ENCODE peak calls at places on chromosomes 13 and 19, in eight cellular contexts. B, I, C, T, J, L, E and H are unnamed samples.

GRCh38 chr13:53151692-53152421 is 123.2 kb downstream of the OLFM4 start:
- DNase-seq in T (peak; percentile 51), J (peak; percentile 82), L (no peak), C (peak; percentile 40), I (no peak), E (no peak), B (no peak), H (peak; percentile 92)

GRCh38 chr19:15297416-15298224 is 34.7 kb downstream of the BRD4 start:
- DNase-seq in C (peak; percentile 66), J (no peak), I (no peak), T (no peak), L (no peak), E (no peak), B (no peak), H (no peak)

GRCh38 chr13:100518394-100519062 is 70.1 kb downstream of the GGACT start:
- DNase-seq in C (no peak), I (no peak), T (no peak), L (no peak), E (no peak), B (no peak), J (no peak), H (no peak)

GRCh38 chr13:30551194-30551593 is 66.5 kb upstream of the USPL1 start:
- DNase-seq in E (no peak), L (no peak), B (no peak), C (peak; percentile 58), J (no peak), T (no peak), I (no peak), H (peak; percentile 85)

GRCh38 chr13:106129993-106130392 is 405.5 kb downstream of the EFNB2 start:
- DNase-seq in T (no peak), C (no peak), J (no peak), B (no peak), E (no peak), I (no peak), L (no peak), H (no peak)

GRCh38 chr13:32650705-32651311 is 64.6 kb downstream of the PDS5B start:
- DNase-seq in T (peak; percentile 59), E (no peak), C (peak; percentile 70), J (peak; percentile 33), L (no peak), I (no peak), B (no peak), H (peak; percentile 83)

GRCh38 chr19:15631817-15632216 is 8.9 kb upstream of the CYP4F3 start:
- DNase-seq in B (no peak), C (peak; percentile 48), I (no peak), E (no peak), L (no peak), J (no peak), T (no peak), H (peak; percentile 69)

GRCh38 chr13:35621989-35622388 is 145.5 kb upstream of the MAB21L1 start:
- DNase-seq in L (no peak), I (no peak), C (peak; percentile 72), B (no peak), E (no peak), T (no peak), J (no peak), H (no peak)

GRCh38 chr19:5356428-5356827 is 15.8 kb upstream of the PTPRS start:
- DNase-seq in I (no peak), C (peak; percentile 33), B (no peak), T (no peak), J (no peak), E (no peak), L (no peak), H (no peak)

GRCh38 chr13:59422646-59423045 is 741.1 kb downstream of the DIAPH3 start:
- DNase-seq in L (no peak), T (no peak), C (peak; percentile 6), E (no peak), B (no peak), I (no peak), J (no peak), H (no peak)

GRCh38 chr19:47047931-47048399 is 459 bp downstream of the TMEM160 start:
- DNase-seq in B (peak; percentile 83), L (peak; percentile 86), J (peak; percentile 76), C (peak; percentile 94), E (no peak), I (peak; percentile 55), T (peak; percentile 84), H (peak; percentile 86)

GRCh38 chr13:113792236-113792770 is 33.3 kb downstream of the TMEM255B start:
- DNase-seq in B (no peak), C (no peak), L (no peak), I (no peak), E (no peak), J (no peak), T (no peak), H (no peak)

GRCh38 chr13:32200741-32201140 is 114.4 kb downstream of the ZAR1L start:
- DNase-seq in J (no peak), L (no peak), I (no peak), B (no peak), E (no peak), T (no peak), C (no peak), H (no peak)

DNA sequence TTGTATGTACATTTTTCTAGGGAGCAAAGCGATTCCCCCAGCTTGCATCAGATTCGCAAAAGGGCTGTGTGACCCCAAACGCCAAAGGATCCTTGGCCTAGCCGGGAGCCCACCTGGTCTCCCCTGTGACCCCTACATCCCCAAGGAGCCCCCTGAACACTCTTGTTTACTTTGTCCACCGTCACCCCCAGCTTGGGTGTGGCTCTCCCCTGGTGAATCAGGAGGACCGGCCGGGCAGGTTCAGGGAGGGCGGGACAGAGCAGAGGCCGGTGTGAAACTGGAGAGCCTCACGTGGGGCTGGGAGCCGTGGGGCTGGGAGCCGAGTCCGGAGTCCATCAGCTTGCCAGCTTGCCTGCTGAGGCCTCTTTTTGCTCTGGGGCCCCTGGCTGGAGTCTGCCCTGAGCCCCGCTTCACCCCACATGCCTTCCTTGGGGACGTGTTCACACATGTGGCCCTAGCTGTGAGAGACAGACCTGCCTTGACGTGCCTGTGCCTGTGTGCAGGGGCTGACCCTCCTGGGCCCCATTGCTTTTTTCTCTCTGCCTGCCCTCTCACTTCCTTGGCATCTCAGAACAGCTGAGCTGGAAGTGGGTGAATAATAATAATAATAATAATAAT is 2.0 kb downstream of the ITPKC start:
- DNase-seq in C (peak; percentile 81), I (no peak), L (peak; percentile 93), B (peak; percentile 75), J (no peak), E (peak; percentile 89), T (peak; percentile 92), H (peak; percentile 72)
- H3K4me1 ChIP-seq in C (peaks cover 27% of the 10 kb centered on the region), I (peaks cover 27% of the 10 kb centered on the region), L (peaks cover 39% of the 10 kb centered on the region), B (peaks cover 43% of the 10 kb centered on the region), J (peaks cover 21% of the 10 kb centered on the region), E (peaks cover 86% of the 10 kb centered on the region), T (peaks cover 82% of the 10 kb centered on the region), H (peaks cover 44% of the 10 kb centered on the region)

DNA sequence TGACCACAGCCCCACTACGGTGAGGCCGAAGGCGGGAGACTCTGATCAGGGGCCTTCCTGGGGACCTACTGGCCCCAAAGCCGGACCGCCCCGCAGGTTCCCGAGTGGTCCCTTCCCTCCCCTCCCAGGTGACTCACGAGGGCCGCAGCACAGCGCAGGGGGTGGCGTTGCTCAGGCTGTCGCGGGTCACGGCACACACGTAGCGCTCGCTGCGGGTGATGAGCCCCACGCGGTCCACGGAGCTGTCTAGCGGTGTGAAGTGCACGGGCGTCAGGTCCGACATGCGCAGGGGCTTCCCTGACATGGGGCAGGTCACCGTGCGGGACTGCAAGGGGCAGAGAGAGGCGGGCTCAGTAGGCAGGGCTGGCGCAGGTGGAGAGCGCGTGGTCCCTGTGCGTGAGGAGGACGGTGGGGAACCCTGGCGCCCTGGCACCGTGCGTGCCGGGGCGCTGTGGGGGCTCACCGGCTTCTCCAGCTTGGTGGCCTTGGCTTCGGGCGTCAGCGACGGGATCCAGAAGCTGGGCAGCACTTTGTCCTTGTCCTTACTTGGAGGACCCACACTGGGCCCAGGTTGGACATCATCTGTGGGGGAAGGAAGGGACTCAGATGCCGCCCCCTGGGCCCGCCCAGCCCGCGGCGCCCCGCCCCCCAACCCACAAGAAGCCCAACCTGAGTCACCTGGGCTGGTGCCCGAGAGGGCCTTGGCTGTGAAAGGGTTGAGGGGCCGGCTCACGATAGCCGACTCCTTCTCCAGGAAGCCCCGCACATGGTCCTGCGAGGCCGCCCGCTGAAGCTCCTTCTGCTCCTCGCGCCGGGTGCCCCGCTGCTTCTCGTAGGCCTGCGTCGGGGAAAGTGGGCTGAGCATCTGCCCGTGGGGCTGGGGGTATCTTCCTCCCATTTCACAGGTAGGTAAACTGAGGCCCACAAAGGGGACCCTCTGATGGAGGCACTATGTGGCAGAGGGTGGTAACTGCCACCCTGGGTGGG is 23.7 kb downstream of the NOSIP start:
- DNase-seq in I (no peak), T (no peak), J (no peak), C (no peak), L (no peak), B (peak; percentile 28), E (peak; percentile 86), H (no peak)
- H3K4me3 ChIP-seq in I (no peak overlapping the region), T (no peak overlapping the region), J (no peak overlapping the region), C (no peak overlapping the region), L (no peak overlapping the region), B (no peak overlapping the region), E (no peak overlapping the region), H (no peak overlapping the region)

DNA sequence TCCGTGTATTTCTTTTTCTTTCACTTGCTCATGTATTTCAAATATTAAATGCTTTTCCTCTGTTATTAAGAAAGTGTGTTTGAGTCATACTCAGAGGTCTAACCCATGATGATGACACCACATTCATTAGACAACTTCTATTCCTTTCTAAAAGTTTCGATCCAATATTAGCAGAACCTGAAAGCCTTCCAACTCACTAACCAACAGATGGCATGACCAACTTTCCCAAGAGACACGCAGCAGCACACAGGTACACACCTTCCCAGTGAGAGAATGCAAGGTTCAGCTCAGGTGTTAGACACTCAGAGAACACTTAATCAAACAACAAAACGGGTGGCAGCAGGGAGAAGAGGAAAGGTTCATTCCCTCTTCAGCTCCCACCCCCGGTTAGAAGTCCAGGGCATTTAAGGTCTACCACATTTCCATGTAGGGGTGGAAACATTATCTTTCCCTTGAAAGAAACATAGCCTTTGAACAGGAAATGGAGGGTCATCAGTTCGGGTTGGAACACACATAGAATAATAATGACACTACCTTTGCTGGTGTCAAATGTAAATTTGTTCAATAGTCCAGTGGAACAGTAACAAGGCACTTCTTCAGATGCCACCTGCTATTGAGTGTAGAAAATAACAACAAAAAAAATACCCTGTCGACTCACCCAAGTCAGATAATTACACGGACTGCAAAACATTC is 404.2 kb downstream of the COG6 start:
- DNase-seq in B (no peak), L (no peak), I (no peak), E (no peak), J (no peak), T (no peak), C (peak; percentile 43), H (no peak)
- H3K4me1 ChIP-seq in B (no peaks in the 10 kb centered on the region), L (peaks cover 14% of the 10 kb centered on the region), I (peaks cover 5% of the 10 kb centered on the region), E (no peaks in the 10 kb centered on the region), J (peaks cover 10% of the 10 kb centered on the region), T (peaks cover 44% of the 10 kb centered on the region), C (peaks cover 23% of the 10 kb centered on the region), H (peaks cover 24% of the 10 kb centered on the region)

DNA sequence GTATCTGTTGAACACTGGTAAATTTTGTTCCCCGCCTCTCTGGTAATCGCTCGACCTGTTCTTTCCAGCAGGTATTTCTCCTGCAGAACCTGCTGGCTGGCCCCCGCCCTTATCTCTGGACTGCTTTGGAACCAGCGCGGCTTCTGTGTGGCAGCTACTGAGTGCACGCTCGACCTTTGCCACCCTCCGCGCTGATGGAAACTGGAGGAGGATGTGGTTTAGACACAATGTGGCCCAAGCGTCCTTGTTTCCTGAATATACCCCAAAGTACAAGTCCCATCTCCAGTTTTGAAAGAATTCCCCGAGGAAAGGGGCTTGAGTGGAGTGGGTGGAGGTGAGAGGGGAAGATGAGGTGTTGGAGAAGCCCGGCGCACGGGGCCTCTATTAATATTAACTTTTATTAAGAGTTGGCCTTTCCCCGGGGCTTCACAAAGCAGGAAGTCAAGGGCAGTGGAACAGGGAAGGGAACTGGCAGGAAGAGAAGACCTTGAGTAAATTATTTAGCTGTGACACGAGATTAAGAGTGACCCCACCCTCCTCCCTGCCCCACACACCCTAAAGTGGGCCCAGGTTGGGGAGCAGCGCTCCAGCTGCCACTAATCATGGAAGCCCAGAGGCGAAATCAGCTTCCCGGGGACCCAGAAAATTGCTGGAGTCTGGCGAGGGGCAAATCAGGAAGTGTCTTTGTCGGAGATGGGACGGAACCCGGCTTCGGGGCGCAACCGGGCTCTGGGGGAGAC is 16.0 kb downstream of the CDX2 start:
- DNase-seq in I (no peak), T (peak; percentile 85), L (no peak), C (no peak), B (no peak), E (no peak), J (no peak), H (no peak)
- H3K4me3 ChIP-seq in I (peak overlapping the region; percentile 75), T (peak overlapping the region; percentile 56), L (peak overlapping the region; percentile 13), C (peak overlapping the region; percentile 70), B (peak overlapping the region; percentile 64), E (peak overlapping the region; percentile 38), J (peak overlapping the region; percentile 35), H (peak overlapping the region; percentile 56)